ENCODE peak calls at places on chromosomes 1 and 21, in nine cellular contexts. O, Y, Z, K, Q, I, U, G and W are unnamed samples.

GRCh38 chr1:156373546-156373945 is 4.5 kb downstream of the RHBG start:
- DNase-seq in O (no peak), Y (no peak), Z (no peak), K (no peak), Q (no peak), I (no peak), U (no peak), G (no peak), W (no peak)

GRCh38 chr21:31409849-31410762 is 66.0 kb upstream of the TIAM1 start:
- DNase-seq in O (peak; percentile 41), Y (no peak), Z (no peak), K (no peak), Q (no peak), I (no peak), U (no peak), G (no peak), W (no peak)

GRCh38 chr1:209895709-209896108 is 42.3 kb upstream of the SYT14 start:
- DNase-seq in O (no peak), Y (no peak), Z (peak; percentile 95), K (no peak), Q (no peak), I (peak; percentile 69), U (peak; percentile 69), G (no peak), W (peak; percentile 91)

GRCh38 chr1:40030528-40031135 is 9.9 kb upstream of the CAP1 start:
- DNase-seq in O (no peak), Y (no peak), Z (peak; percentile 87), K (no peak), Q (no peak), I (peak; percentile 42), U (peak; percentile 31), G (no peak), W (peak; percentile 50)

GRCh38 chr21:38905751-38906150 is 100.0 kb downstream of the ETS2 start:
- DNase-seq in O (no peak), Y (no peak), Z (no peak), K (no peak), Q (no peak), I (no peak), U (no peak), G (no peak), W (no peak)

GRCh38 chr1:95286479-95286878 is 52.5 kb downstream of the RWDD3 start:
- DNase-seq in O (no peak), Y (no peak), Z (no peak), K (no peak), Q (no peak), I (no peak), U (no peak), G (no peak), W (peak; percentile 67)

GRCh38 chr1:30895942-30896660 is 12.5 kb downstream of the SDC3 start:
- DNase-seq in O (no peak), Y (no peak), Z (no peak), K (no peak), Q (no peak), I (no peak), U (peak; percentile 59), G (no peak), W (no peak)

GRCh38 chr1:161473363-161473762 is 31.9 kb upstream of the FCGR2A start:
- DNase-seq in O (no peak), Y (no peak), Z (no peak), K (no peak), Q (no peak), I (no peak), U (peak; percentile 9), G (no peak), W (peak; percentile 37)

GRCh38 chr1:177255411-177255810 is 84.7 kb downstream of the BRINP2 start:
- DNase-seq in O (no peak), Y (no peak), Z (peak; percentile 79), K (no peak), Q (no peak), I (no peak), U (no peak), G (no peak), W (peak; percentile 93)

GRCh38 chr1:44481701-44482100 is 76.6 kb downstream of the RNF220 start:
- DNase-seq in O (no peak), Y (no peak), Z (no peak), K (no peak), Q (no peak), I (no peak), U (no peak), G (no peak), W (no peak)

GRCh38 chr1:77882411-77882810 is 6.0 kb upstream of the NEXN start:
- DNase-seq in O (no peak), Y (no peak), Z (no peak), K (no peak), Q (no peak), I (no peak), U (no peak), G (no peak), W (no peak)

GRCh38 chr1:162019006-162019405 is 4.7 kb downstream of the OLFML2B start:
- DNase-seq in O (no peak), Y (no peak), Z (peak; percentile 89), K (no peak), Q (no peak), I (peak; percentile 80), U (peak; percentile 77), G (no peak), W (peak; percentile 97)

GRCh38 chr1:115624859-115625258 is 16.9 kb upstream of the VANGL1 start:
- DNase-seq in O (no peak), Y (no peak), Z (no peak), K (no peak), Q (no peak), I (no peak), U (peak; percentile 8), G (no peak), W (peak; percentile 36)

GRCh38 chr1:179777731-179778130 is 34.6 kb downstream of the FAM163A start:
- DNase-seq in O (no peak), Y (no peak), Z (no peak), K (no peak), Q (no peak), I (no peak), U (no peak), G (no peak), W (no peak)

GRCh38 chr1:235725493-235725892 is 75.9 kb upstream of the GNG4 start:
- DNase-seq in O (no peak), Y (no peak), Z (no peak), K (no peak), Q (no peak), I (peak; percentile 22), U (peak; percentile 31), G (no peak), W (no peak)

GRCh38 chr1:231196307-231196706 is 34.4 kb downstream of the TRIM67 start:
- DNase-seq in O (no peak), Y (no peak), Z (no peak), K (no peak), Q (no peak), I (no peak), U (no peak), G (no peak), W (no peak)

GRCh38 chr21:14773777-14774345 is 227.7 kb upstream of the SAMSN1 start:
- DNase-seq in O (peak; percentile 66), Y (no peak), Z (no peak), K (no peak), Q (peak; percentile 58), I (peak; percentile 26), U (no peak), G (no peak), W (peak; percentile 59)

GRCh38 chr1:194833111-194833510 is 1646.7 kb upstream of the B3GALT2 start:
- DNase-seq in O (no peak), Y (no peak), Z (no peak), K (no peak), Q (no peak), I (no peak), U (no peak), G (no peak), W (no peak)

GRCh38 chr1:244758700-244759099 is 76.8 kb upstream of the COX20 start:
- DNase-seq in O (no peak), Y (no peak), Z (no peak), K (no peak), Q (no peak), I (no peak), U (no peak), G (no peak), W (no peak)

GRCh38 chr1:200090252-200091159 is 63.0 kb downstream of the NR5A2 start:
- DNase-seq in O (no peak), Y (no peak), Z (peak; percentile 19), K (no peak), Q (no peak), I (peak; percentile 4), U (peak; percentile 24), G (no peak), W (peak; percentile 13)
- TF ChIP-seq CTCF in O (no peak), Y (peak; percentile 53), Z (no peak), K (no peak), Q (peak; percentile 24), I (peak; percentile 45), U (peak; percentile 34), G (no peak), W (peak; percentile 40)

DNA sequence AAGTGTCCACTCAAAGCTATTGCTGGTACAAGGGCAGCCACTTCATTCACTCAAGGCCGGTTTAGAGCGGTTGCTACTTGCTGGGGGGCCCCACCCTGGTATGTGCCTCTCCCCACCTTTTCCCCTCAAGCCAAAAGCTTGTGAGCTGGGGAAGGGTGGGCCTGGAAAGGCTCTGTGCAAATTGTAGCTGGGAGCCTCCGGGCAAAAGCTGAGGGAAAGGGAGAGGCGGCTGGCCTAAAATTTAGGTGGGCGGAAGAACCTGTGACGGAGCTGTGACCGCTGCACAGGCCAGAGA is 306 bp upstream of the SH3D21 start:
- DNase-seq in O (no peak), Y (no peak), Z (no peak), K (no peak), Q (no peak), I (no peak), U (no peak), G (no peak), W (peak; percentile 77)
- H3K4me3 ChIP-seq in O (peak overlapping the region; percentile 64), Y (peak overlapping the region; percentile 77), Z (no peak overlapping the region), K (peak overlapping the region; percentile 63), Q (no peak overlapping the region), I (no peak overlapping the region), U (no peak overlapping the region), G (peak overlapping the region; percentile 82), W (peak overlapping the region; percentile 59)

DNA sequence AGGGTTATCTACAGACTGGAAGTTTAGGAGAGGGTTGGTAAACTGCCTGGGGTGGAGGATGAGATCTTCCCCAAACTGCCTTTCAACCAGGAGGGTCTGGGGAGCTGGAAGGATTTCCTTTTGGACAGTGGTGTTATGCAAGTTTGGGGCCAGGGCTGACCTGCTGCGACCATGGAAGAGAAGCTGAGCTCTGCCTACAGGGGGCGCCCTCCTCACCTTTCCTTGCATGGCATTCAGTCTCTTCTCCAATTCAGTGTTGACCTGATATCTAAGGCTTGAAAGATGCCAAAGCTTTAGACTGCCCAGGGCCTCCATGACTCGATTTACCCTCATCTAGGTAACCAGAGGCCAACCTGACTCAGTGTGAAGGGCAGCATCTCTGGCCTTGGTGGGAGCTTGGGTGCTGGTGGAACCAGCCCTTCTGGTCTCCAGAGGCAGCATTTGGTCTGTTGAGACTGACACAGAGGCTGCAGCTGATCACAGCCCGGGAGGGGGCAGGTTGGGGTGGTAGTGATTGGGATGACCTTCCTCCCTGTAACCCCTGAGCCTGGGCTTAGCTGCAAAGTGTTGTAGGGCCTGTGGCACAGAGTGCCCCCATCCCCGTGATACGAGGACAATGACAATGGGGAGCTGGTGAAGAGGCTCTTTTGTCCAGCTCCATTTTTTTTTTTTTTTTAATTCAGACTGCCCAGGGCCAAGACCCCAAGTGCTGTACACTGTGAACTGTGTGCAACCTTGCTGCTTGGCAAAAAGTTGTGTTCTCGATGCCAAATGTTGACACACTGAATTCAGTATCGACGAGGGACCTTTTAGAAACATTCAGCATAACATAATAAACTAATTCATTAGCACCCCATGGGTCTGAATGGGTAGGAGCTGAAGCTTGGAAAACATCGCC is 169.9 kb downstream of the GRIK3 start:
- DNase-seq in O (no peak), Y (no peak), Z (no peak), K (no peak), Q (peak; percentile 21), I (no peak), U (no peak), G (no peak), W (no peak)
- TF ChIP-seq CTCF in O (no peak), Y (peak; percentile 72), Z (no peak), K (no peak), Q (peak; percentile 70), I (peak; percentile 1), U (peak; percentile 10), G (no peak), W (no peak)

GRCh38 chr1:22694172-22694571 is 16.5 kb upstream of the EPHB2 start:
- DNase-seq in O (no peak), Y (no peak), Z (no peak), K (no peak), Q (no peak), I (no peak), U (no peak), G (no peak), W (no peak)
- H3K4me3 ChIP-seq in O (no peak overlapping the region), Y (no peak overlapping the region), Z (no peak overlapping the region), K (no peak overlapping the region), Q (no peak overlapping the region), I (no peak overlapping the region), U (no peak overlapping the region), G (no peak overlapping the region), W (no peak overlapping the region)